ENCODE peak calls at places on chromosomes 2 and 18, in five cellular contexts. H is HepG2, R is GM12878, Y is SK-N-SH, S is K562. Q is an unnamed sample.

GRCh38 chr2:144890828-144891227 is 370.9 kb upstream of the ZEB2 start:
- DNase-seq in R (no peak), H (no peak), S (no peak), Y (peak), Q (peak)

GRCh38 chr2:69231760-69232277 is 155.2 kb downstream of the GFPT1 start:
- DNase-seq in Y (no peak), H (no peak), S (no peak), R (no peak), Q (no peak)

GRCh38 chr2:65620524-65620923 is 188.1 kb upstream of the SPRED2 start:
- DNase-seq in S (no peak), R (no peak), H (no peak), Y (no peak), Q (no peak)

GRCh38 chr2:120218181-120218580 is 5.0 kb downstream of the TMEM185B start:
- DNase-seq in R (no peak), S (no peak), H (no peak), Y (no peak), Q (no peak)

GRCh38 chr2:106205488-106205887 is 11.4 kb upstream of the UXS1 start:
- DNase-seq in S (no peak), R (no peak), Y (no peak), H (no peak), Q (no peak)

GRCh38 chr2:83196225-83196624 is 1262.9 kb downstream of the SUCLG1 start:
- DNase-seq in R (no peak), H (peak), S (no peak), Y (peak), Q (peak)

GRCh38 chr2:231052494-231053451 is 3.9 kb upstream of the PSMD1 start:
- DNase-seq in R (no peak), S (peak), Y (peak), H (peak), Q (peak)

GRCh38 chr2:1808921-1809551 is 64.7 kb upstream of the PXDN start:
- DNase-seq in R (no peak), Y (no peak), H (no peak), S (no peak), Q (peak)

GRCh38 chr2:171401947-171402346 is 31.8 kb downstream of the METTL8 start:
- DNase-seq in S (peak), R (no peak), H (no peak), Y (no peak), Q (no peak)

GRCh38 chr18:70553245-70553960 is 264.6 kb downstream of the SOCS6 start:
- DNase-seq in R (no peak), S (no peak), Y (peak), H (no peak), Q (no peak)

GRCh38 chr18:27645929-27646328 is 460.8 kb upstream of the CHST9 start:
- DNase-seq in H (no peak), S (no peak), R (no peak), Y (no peak), Q (no peak)

GRCh38 chr2:157751462-157752058 is 122.9 kb upstream of the ACVR1C start:
- DNase-seq in S (peak), H (peak), Y (no peak), R (peak), Q (peak)

GRCh38 chr2:98494699-98495098 is 50.0 kb downstream of the INPP4A start:
- DNase-seq in Y (no peak), H (no peak), R (no peak), S (no peak), Q (no peak)

GRCh38 chr2:50591021-50591420 is 440.9 kb downstream of the NRXN1 start:
- DNase-seq in Y (no peak), R (no peak), S (no peak), H (no peak), Q (no peak)

GRCh38 chr18:40877096-40877495 is 1077.9 kb upstream of the PIK3C3 start:
- DNase-seq in R (no peak), Y (no peak), S (no peak), H (no peak), Q (peak)

GRCh38 chr2:106172649-106173048 is 21.5 kb downstream of the UXS1 start:
- DNase-seq in S (no peak), Y (no peak), H (no peak), R (no peak), Q (no peak)

GRCh38 chr2:10490806-10491291 is 42.7 kb upstream of the ODC1 start:
- DNase-seq in Y (no peak), H (peak), R (no peak), S (no peak), Q (no peak)

GRCh38 chr2:234881413-234882241 is 70.2 kb upstream of the SH3BP4 start:
- DNase-seq in H (peak), S (peak), R (no peak), Y (peak), Q (peak)

GRCh38 chr18:77983270-77983669 is 733.6 kb downstream of the GALR1 start:
- DNase-seq in H (no peak), S (no peak), Y (no peak), R (no peak), Q (no peak)

GRCh38 chr2:3587021-3587420 is 7.9 kb upstream of the COLEC11 start:
- DNase-seq in S (no peak), H (no peak), Y (no peak), R (no peak), Q (no peak)

DNA sequence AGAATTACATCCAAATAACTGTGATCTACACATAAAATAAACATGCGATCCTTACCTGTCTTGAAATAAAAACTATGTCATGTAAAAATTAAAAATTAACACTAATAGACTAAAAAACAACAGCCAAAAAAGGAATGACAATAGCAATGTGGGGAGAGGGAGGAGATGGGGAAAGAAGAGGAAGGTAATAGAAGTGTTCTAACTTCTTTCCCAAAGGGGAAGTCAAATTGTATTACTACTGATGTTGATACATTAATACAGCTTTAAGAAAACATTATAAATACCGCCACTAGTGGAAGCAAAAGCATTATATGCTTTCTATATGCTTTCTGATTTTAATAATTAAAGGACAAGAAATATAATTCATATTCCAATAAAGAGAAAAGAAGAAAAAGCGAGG is 22.2 kb downstream of the ZNF516 start:
- DNase-seq in S (no peak), H (no peak), Y (no peak), R (no peak), Q (no peak)
- TF ChIP-seq MXI1 in S (no peak), H (no peak), Y (no peak), R (no peak), Q (no peak)

DNA sequence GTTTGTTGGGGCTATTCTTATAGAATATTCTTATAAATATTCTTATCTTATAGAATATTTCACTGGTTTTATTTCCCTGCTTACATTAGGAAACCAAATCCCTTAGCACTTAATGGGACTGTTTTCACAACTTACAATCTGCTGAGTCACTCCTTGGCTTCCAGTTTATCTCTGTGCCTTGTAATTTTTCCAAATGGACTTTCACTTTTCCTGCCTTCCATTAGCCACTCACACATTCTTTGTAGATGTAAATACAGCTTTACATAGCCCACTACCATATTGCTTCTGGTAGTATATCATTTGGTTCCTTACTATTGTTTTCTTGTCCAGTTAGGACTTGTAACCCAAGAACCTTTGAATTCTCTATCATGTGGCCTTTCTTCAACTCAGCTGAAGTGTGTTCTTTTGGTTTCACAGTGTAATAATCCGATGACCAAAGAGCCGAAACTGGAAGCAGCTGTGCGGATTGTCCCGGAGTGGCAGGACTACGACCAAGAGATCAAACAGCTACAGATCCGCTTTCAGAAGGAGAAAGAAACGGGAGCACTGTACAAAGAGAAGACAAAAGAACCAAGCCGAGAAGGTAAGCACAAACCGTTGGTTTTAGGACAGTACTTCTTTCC is 96.1 kb downstream of the UGGT1 start:
- DNase-seq in Y (no peak), S (no peak), H (no peak), R (no peak), Q (peak)
- H3K9ac ChIP-seq in Y (no peak), S (no peak), H (no peak), R (no peak), Q (no peak)

GRCh38 chr2:168118733-168119518 is 128.5 kb downstream of the STK39 start:
- DNase-seq in R (no peak), S (peak), H (peak), Y (peak), Q (peak)

GRCh38 chr2:168119519-168120141 is 127.8 kb downstream of the STK39 start:
- DNase-seq in H (peak), S (peak), R (no peak), Y (no peak), Q (peak)

GRCh38 chr2:168114619-168115018 is 132.8 kb downstream of the STK39 start:
- DNase-seq in Y (no peak), H (no peak), S (no peak), R (no peak), Q (no peak)

GRCh38 chr2:168114021-168114420 is 133.4 kb downstream of the STK39 start:
- DNase-seq in R (no peak), Y (no peak), S (no peak), H (no peak), Q (no peak)

GRCh38 chr2:168116448-168116847 is 130.9 kb downstream of the STK39 start:
- DNase-seq in Y (no peak), H (peak), S (no peak), R (no peak), Q (peak)
- TF ChIP-seq SMC3 in Y (peak), H (no peak), S (no peak), R (no peak), Q (no peak)

DNA sequence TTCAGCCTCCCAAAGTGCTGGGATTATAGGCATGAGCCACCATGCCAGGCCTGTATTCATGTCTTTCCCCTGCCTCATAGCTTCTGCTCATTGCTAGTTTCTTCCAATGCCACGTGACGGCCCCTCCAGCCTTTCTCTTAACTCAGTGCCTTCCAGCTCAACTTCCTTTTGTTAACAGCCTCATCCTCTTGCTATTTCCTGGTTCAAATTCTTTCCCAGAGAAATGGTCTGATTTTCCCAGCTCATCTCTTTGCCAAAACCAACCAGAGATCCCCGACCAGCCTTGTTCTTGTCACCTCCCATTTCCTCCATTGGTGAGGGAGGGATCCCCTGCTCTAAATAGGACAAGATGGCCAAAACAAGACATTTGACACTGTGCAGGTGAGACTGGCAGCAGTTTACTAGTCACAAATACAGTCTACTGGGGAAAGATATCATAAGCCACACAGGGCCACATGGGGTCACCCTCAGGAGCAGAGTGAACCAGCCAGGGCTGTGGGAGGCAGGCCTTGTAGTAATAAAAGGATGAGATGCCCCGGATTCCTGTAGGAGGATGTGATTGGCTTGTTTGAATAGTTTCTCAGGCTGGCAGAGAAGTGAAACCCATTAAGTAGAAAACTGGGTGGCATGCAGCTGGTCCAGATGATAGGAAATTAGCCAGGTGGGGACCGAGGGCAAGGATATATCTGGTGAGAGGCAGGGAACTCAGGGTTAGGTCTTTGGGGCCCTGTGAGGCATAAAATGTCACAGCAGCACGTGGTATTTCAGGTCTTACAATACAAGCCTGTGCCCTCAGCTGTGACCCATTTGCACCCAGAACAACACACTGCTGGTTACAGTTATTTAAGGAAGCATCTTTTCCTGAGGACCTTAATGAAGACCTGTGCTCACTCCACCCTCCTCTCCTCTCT is 6.4 kb downstream of the CD207 start:
- DNase-seq in S (no peak), H (no peak), Y (no peak), R (no peak), Q (peak)
- TF ChIP-seq MXI1 in S (no peak), H (no peak), Y (no peak), R (no peak), Q (no peak)

GRCh38 chr18:11752116-11752911 is 63.2 kb downstream of the GNAL start:
- DNase-seq in Y (peak), S (peak), H (no peak), R (no peak), Q (peak)
- H3K9ac ChIP-seq in Y (no peak), S (no peak), H (no peak), R (no peak), Q (no peak)

GRCh38 chr2:190466819-190467444 is 58.8 kb downstream of the MFSD6 start:
- DNase-seq in S (no peak), Y (peak), H (peak), R (no peak), Q (peak)
- TF ChIP-seq SMC3 in S (no peak), Y (no peak), H (no peak), R (no peak), Q (no peak)

GRCh38 chr2:133568172-133568571 is at the start of gene NCKAP5:
- DNase-seq in S (no peak), R (no peak), Y (no peak), H (no peak), Q (peak)
- TF ChIP-seq MXI1 in S (no peak), R (no peak), Y (no peak), H (no peak), Q (no peak)

Q was measured in IMR-90.